ENCODE peak calls at places on chromosomes 3 and 15, in eight cellular contexts. One of them, this sample, is unnamed.

GRCh38 chr3:18556503-18556902 is 131.4 kb upstream of the SATB1 start:
- DNase-seq in A172: peak
- DNase-seq in heart left ventricle: no peak
- DNase-seq in brain microvascular endothelial cell: no peak
- DNase-seq in skeletal muscle cell: no peak
- DNase-seq in nucleus accumbens: no peak
- DNase-seq in midbrain: no peak
- DNase-seq in RCC 7860: peak
- DNase-seq in this sample: no peak

GRCh38 chr3:152362086-152362485 is 93.4 kb downstream of the MBNL1 start:
- DNase-seq in heart left ventricle: no peak
- DNase-seq in A172: no peak
- DNase-seq in brain microvascular endothelial cell: no peak
- DNase-seq in skeletal muscle cell: no peak
- DNase-seq in midbrain: peak
- DNase-seq in nucleus accumbens: peak
- DNase-seq in RCC 7860: no peak
- DNase-seq in this sample: no peak

GRCh38 chr3:98246142-98246541 is 17.9 kb upstream of the OR5H6 start:
- DNase-seq in skeletal muscle cell: no peak
- DNase-seq in A172: peak
- DNase-seq in RCC 7860: no peak
- DNase-seq in nucleus accumbens: no peak
- DNase-seq in midbrain: no peak
- DNase-seq in brain microvascular endothelial cell: no peak
- DNase-seq in heart left ventricle: no peak
- DNase-seq in this sample: no peak

GRCh38 chr15:40054746-40055575 is 16.0 kb upstream of the SRP14 start:
- DNase-seq in brain microvascular endothelial cell: no peak
- DNase-seq in skeletal muscle cell: peak
- DNase-seq in A172: peak
- DNase-seq in heart left ventricle: no peak
- DNase-seq in RCC 7860: peak
- DNase-seq in midbrain: no peak
- DNase-seq in nucleus accumbens: no peak
- DNase-seq in this sample: no peak

GRCh38 chr3:159897331-159898075 is 91.1 kb upstream of the IL12A start:
- DNase-seq in A172: peak
- DNase-seq in midbrain: no peak
- DNase-seq in heart left ventricle: no peak
- DNase-seq in RCC 7860: no peak
- DNase-seq in brain microvascular endothelial cell: peak
- DNase-seq in nucleus accumbens: no peak
- DNase-seq in skeletal muscle cell: peak
- DNase-seq in this sample: no peak

GRCh38 chr15:75349851-75350588 is 3.2 kb downstream of the NEIL1 start:
- DNase-seq in midbrain: no peak
- DNase-seq in skeletal muscle cell: no peak
- DNase-seq in brain microvascular endothelial cell: no peak
- DNase-seq in nucleus accumbens: no peak
- DNase-seq in A172: no peak
- DNase-seq in RCC 7860: no peak
- DNase-seq in heart left ventricle: no peak
- DNase-seq in this sample: peak

GRCh38 chr3:69288161-69288895 is 97.6 kb downstream of the FRMD4B start:
- DNase-seq in nucleus accumbens: no peak
- DNase-seq in skeletal muscle cell: no peak
- DNase-seq in brain microvascular endothelial cell: no peak
- DNase-seq in heart left ventricle: no peak
- DNase-seq in midbrain: no peak
- DNase-seq in RCC 7860: no peak
- DNase-seq in A172: no peak
- DNase-seq in this sample: no peak

GRCh38 chr3:129519449-129519848 is 9.0 kb upstream of the RHO start:
- DNase-seq in heart left ventricle: no peak
- DNase-seq in brain microvascular endothelial cell: no peak
- DNase-seq in A172: no peak
- DNase-seq in midbrain: no peak
- DNase-seq in skeletal muscle cell: no peak
- DNase-seq in RCC 7860: no peak
- DNase-seq in nucleus accumbens: no peak
- DNase-seq in this sample: no peak

GRCh38 chr15:90872481-90873184 is 4.2 kb downstream of the FURIN start:
- DNase-seq in skeletal muscle cell: no peak
- DNase-seq in midbrain: no peak
- DNase-seq in heart left ventricle: no peak
- DNase-seq in A172: peak
- DNase-seq in nucleus accumbens: no peak
- DNase-seq in brain microvascular endothelial cell: peak
- DNase-seq in RCC 7860: peak
- DNase-seq in this sample: no peak

GRCh38 chr3:139358857-139359562 is 15.2 kb downstream of the MRPS22 start:
- DNase-seq in RCC 7860: no peak
- DNase-seq in heart left ventricle: no peak
- DNase-seq in nucleus accumbens: no peak
- DNase-seq in A172: no peak
- DNase-seq in midbrain: peak
- DNase-seq in brain microvascular endothelial cell: no peak
- DNase-seq in skeletal muscle cell: no peak
- DNase-seq in this sample: no peak